ENCODE peak calls at places on chromosomes 3 and 15, in six cellular contexts. One of them, this sample, is unnamed.

GRCh38 chr3:23183731-23184130 is 19.4 kb upstream of the UBE2E2 start:
- DNase-seq in stimulated activated naive B cell treated with anti-CD40 and anti-IgM and Interleukin-4, amounts not matched to agents 10 μg/mL and 1 μg/mL and 100 μg/mL, for 72 hours: no peak
- DNase-seq in HFF-Myc: peak
- DNase-seq in colonic mucosa: peak
- DNase-seq in GM23338: peak
- DNase-seq in neural crest cell: peak
- DNase-seq in this sample: peak

GRCh38 chr15:76339302-76340197 is 3.0 kb downstream of the ISL2 start:
- DNase-seq in stimulated activated naive B cell treated with anti-CD40 and anti-IgM and Interleukin-4, amounts not matched to agents 10 μg/mL and 1 μg/mL and 100 μg/mL, for 72 hours: no peak
- DNase-seq in colonic mucosa: no peak
- DNase-seq in GM23338: peak
- DNase-seq in HFF-Myc: no peak
- DNase-seq in neural crest cell: peak
- DNase-seq in this sample: no peak

GRCh38 chr15:75138016-75138999 is 63.4 kb upstream of the C15orf39 start:
- DNase-seq in neural crest cell: no peak
- DNase-seq in HFF-Myc: no peak
- DNase-seq in GM23338: no peak
- DNase-seq in colonic mucosa: no peak
- DNase-seq in stimulated activated naive B cell treated with anti-CD40 and anti-IgM and Interleukin-4, amounts not matched to agents 10 μg/mL and 1 μg/mL and 100 μg/mL, for 72 hours: no peak
- DNase-seq in this sample: no peak

GRCh38 chr3:42535981-42536784 is 33.7 kb downstream of the VIPR1 start:
- DNase-seq in neural crest cell: no peak
- DNase-seq in GM23338: peak
- DNase-seq in stimulated activated naive B cell treated with anti-CD40 and anti-IgM and Interleukin-4, amounts not matched to agents 10 μg/mL and 1 μg/mL and 100 μg/mL, for 72 hours: no peak
- DNase-seq in colonic mucosa: peak
- DNase-seq in HFF-Myc: no peak
- DNase-seq in this sample: peak

GRCh38 chr3:63343674-63344073 is 65.6 kb downstream of the SYNPR start:
- DNase-seq in neural crest cell: no peak
- DNase-seq in GM23338: peak
- DNase-seq in stimulated activated naive B cell treated with anti-CD40 and anti-IgM and Interleukin-4, amounts not matched to agents 10 μg/mL and 1 μg/mL and 100 μg/mL, for 72 hours: no peak
- DNase-seq in colonic mucosa: peak
- DNase-seq in HFF-Myc: peak
- DNase-seq in this sample: peak

GRCh38 chr3:176167272-176167671 is 1030.0 kb downstream of the TBL1XR1 start:
- DNase-seq in GM23338: no peak
- DNase-seq in stimulated activated naive B cell treated with anti-CD40 and anti-IgM and Interleukin-4, amounts not matched to agents 10 μg/mL and 1 μg/mL and 100 μg/mL, for 72 hours: no peak
- DNase-seq in neural crest cell: no peak
- DNase-seq in HFF-Myc: no peak
- DNase-seq in colonic mucosa: no peak
- DNase-seq in this sample: no peak

GRCh38 chr15:27241942-27242341 is 271.0 kb downstream of the GABRG3 start:
- DNase-seq in HFF-Myc: no peak
- DNase-seq in GM23338: no peak
- DNase-seq in colonic mucosa: no peak
- DNase-seq in neural crest cell: no peak
- DNase-seq in stimulated activated naive B cell treated with anti-CD40 and anti-IgM and Interleukin-4, amounts not matched to agents 10 μg/mL and 1 μg/mL and 100 μg/mL, for 72 hours: no peak
- DNase-seq in this sample: no peak

GRCh38 chr3:60081381-60082095 is 1031.7 kb upstream of the CFAP20DC start:
- DNase-seq in HFF-Myc: no peak
- DNase-seq in stimulated activated naive B cell treated with anti-CD40 and anti-IgM and Interleukin-4, amounts not matched to agents 10 μg/mL and 1 μg/mL and 100 μg/mL, for 72 hours: no peak
- DNase-seq in neural crest cell: no peak
- DNase-seq in GM23338: no peak
- DNase-seq in colonic mucosa: no peak
- DNase-seq in this sample: no peak

GRCh38 chr3:184361932-184362667 is 590 bp downstream of the POLR2H start:
- DNase-seq in colonic mucosa: peak
- DNase-seq in stimulated activated naive B cell treated with anti-CD40 and anti-IgM and Interleukin-4, amounts not matched to agents 10 μg/mL and 1 μg/mL and 100 μg/mL, for 72 hours: peak
- DNase-seq in HFF-Myc: no peak
- DNase-seq in neural crest cell: peak
- DNase-seq in GM23338: peak
- DNase-seq in this sample: peak

GRCh38 chr3:142027713-142028112 is 121.6 kb downstream of the TFDP2 start:
- DNase-seq in neural crest cell: no peak
- DNase-seq in stimulated activated naive B cell treated with anti-CD40 and anti-IgM and Interleukin-4, amounts not matched to agents 10 μg/mL and 1 μg/mL and 100 μg/mL, for 72 hours: peak
- DNase-seq in HFF-Myc: no peak
- DNase-seq in GM23338: peak
- DNase-seq in colonic mucosa: peak
- DNase-seq in this sample: no peak

GRCh38 chr3:107346559-107346958 is 30.7 kb upstream of the CCDC54 start:
- DNase-seq in colonic mucosa: no peak
- DNase-seq in GM23338: no peak
- DNase-seq in HFF-Myc: no peak
- DNase-seq in neural crest cell: no peak
- DNase-seq in stimulated activated naive B cell treated with anti-CD40 and anti-IgM and Interleukin-4, amounts not matched to agents 10 μg/mL and 1 μg/mL and 100 μg/mL, for 72 hours: no peak
- DNase-seq in this sample: no peak

GRCh38 chr3:12961007-12961725 is 112.1 kb downstream of the IQSEC1 start:
- DNase-seq in colonic mucosa: no peak
- DNase-seq in HFF-Myc: no peak
- DNase-seq in neural crest cell: no peak
- DNase-seq in GM23338: no peak
- DNase-seq in stimulated activated naive B cell treated with anti-CD40 and anti-IgM and Interleukin-4, amounts not matched to agents 10 μg/mL and 1 μg/mL and 100 μg/mL, for 72 hours: no peak
- DNase-seq in this sample: no peak

GRCh38 chr3:167102071-167102470 is 278.0 kb downstream of the ZBBX start:
- DNase-seq in GM23338: peak
- DNase-seq in neural crest cell: no peak
- DNase-seq in colonic mucosa: no peak
- DNase-seq in HFF-Myc: no peak
- DNase-seq in stimulated activated naive B cell treated with anti-CD40 and anti-IgM and Interleukin-4, amounts not matched to agents 10 μg/mL and 1 μg/mL and 100 μg/mL, for 72 hours: no peak
- DNase-seq in this sample: no peak

GRCh38 chr3:63763156-63763555 is 55.9 kb upstream of the C3orf49 start:
- DNase-seq in colonic mucosa: no peak
- DNase-seq in GM23338: no peak
- DNase-seq in stimulated activated naive B cell treated with anti-CD40 and anti-IgM and Interleukin-4, amounts not matched to agents 10 μg/mL and 1 μg/mL and 100 μg/mL, for 72 hours: no peak
- DNase-seq in HFF-Myc: peak
- DNase-seq in neural crest cell: no peak
- DNase-seq in this sample: no peak

GRCh38 chr3:196108075-196108743 is 26.3 kb upstream of the TFRC start:
- DNase-seq in neural crest cell: no peak
- DNase-seq in HFF-Myc: no peak
- DNase-seq in stimulated activated naive B cell treated with anti-CD40 and anti-IgM and Interleukin-4, amounts not matched to agents 10 μg/mL and 1 μg/mL and 100 μg/mL, for 72 hours: no peak
- DNase-seq in GM23338: peak
- DNase-seq in colonic mucosa: no peak
- DNase-seq in this sample: no peak

GRCh38 chr3:94004301-94004910 is 24.0 kb downstream of the STX19 start:
- DNase-seq in GM23338: peak
- DNase-seq in HFF-Myc: peak
- DNase-seq in stimulated activated naive B cell treated with anti-CD40 and anti-IgM and Interleukin-4, amounts not matched to agents 10 μg/mL and 1 μg/mL and 100 μg/mL, for 72 hours: no peak
- DNase-seq in neural crest cell: no peak
- DNase-seq in colonic mucosa: no peak
- DNase-seq in this sample: peak